ENCODE peak calls at places on chromosomes 11 and 22, in four cellular contexts. X, S, J and I are unnamed samples.

GRCh38 chr11:16097543-16097942 is 258.8 kb downstream of the SOX6 start:
- DNase-seq in X (no peak), S (no peak), J (peak), I (no peak)

GRCh38 chr11:134858783-134859480 is 446.9 kb upstream of the B3GAT1 start:
- DNase-seq in X (no peak), S (no peak), J (no peak), I (peak)

GRCh38 chr11:2122907-2123627 is 16.1 kb downstream of the IGF2 start:
- DNase-seq in X (no peak), S (no peak), J (no peak), I (no peak)

GRCh38 chr11:94588366-94588952 is 21.3 kb downstream of the PIWIL4 start:
- DNase-seq in X (no peak), S (no peak), J (no peak), I (no peak)

GRCh38 chr22:27474711-27475547 is 326.6 kb downstream of the MN1 start:
- DNase-seq in X (no peak), S (no peak), J (peak), I (peak)

GRCh38 chr11:6607190-6607635 is 3.6 kb downstream of the ILK start:
- DNase-seq in X (no peak), S (no peak), J (no peak), I (no peak)

GRCh38 chr11:67269401-67270255 is 3.4 kb downstream of the GRK2 start:
- DNase-seq in X (no peak), S (no peak), J (no peak), I (no peak)

GRCh38 chr11:109374441-109374840 is 47.5 kb upstream of the C11orf87 start:
- DNase-seq in X (no peak), S (no peak), J (no peak), I (no peak)

GRCh38 chr22:26708256-26709009 is 51.0 kb downstream of the MIAT start:
- DNase-seq in X (no peak), S (no peak), J (no peak), I (no peak)

GRCh38 chr11:34192481-34193401 is 87.3 kb downstream of the NAT10 start:
- DNase-seq in X (no peak), S (no peak), J (peak), I (no peak)

GRCh38 chr11:130599073-130599654 is 150.7 kb downstream of the ADAMTS15 start:
- DNase-seq in X (peak), S (no peak), J (no peak), I (peak)

GRCh38 chr22:37994982-37995381 is 10.6 kb upstream of the SOX10 start:
- DNase-seq in X (no peak), S (no peak), J (no peak), I (no peak)

GRCh38 chr11:12900496-12900895 is 108.6 kb upstream of the RASSF10 start:
- DNase-seq in X (peak), S (no peak), J (no peak), I (no peak)

GRCh38 chr11:35786918-35787557 is 124.5 kb downstream of the TRIM44 start:
- DNase-seq in X (peak), S (no peak), J (no peak), I (peak)

GRCh38 chr11:287821-288327 is 1.1 kb upstream of the PGGHG start:
- DNase-seq in X (no peak), S (peak), J (no peak), I (no peak)

GRCh38 chr11:106178361-106178760 is 100.9 kb downstream of the AASDHPPT start:
- DNase-seq in X (no peak), S (no peak), J (no peak), I (no peak)

GRCh38 chr11:7630002-7630401 is 43.3 kb downstream of the CYB5R2 start:
- DNase-seq in X (no peak), S (no peak), J (no peak), I (no peak)

GRCh38 chr11:70247710-70248072 is 22.8 kb upstream of the PPFIA1 start:
- DNase-seq in X (no peak), S (no peak), J (no peak), I (no peak)

GRCh38 chr11:106012744-106013143 is 9.3 kb downstream of the MSANTD4 start:
- DNase-seq in X (no peak), S (no peak), J (no peak), I (no peak)

GRCh38 chr22:35380013-35380412 is 883 bp upstream of the HMOX1 start:
- DNase-seq in X (no peak), S (no peak), J (no peak), I (no peak)

GRCh38 chr11:129939510-129939909 is 44.1 kb upstream of the NFRKB start:
- DNase-seq in X (no peak), S (no peak), J (no peak), I (no peak)

GRCh38 chr11:22690891-22691290 is 24.5 kb downstream of the GAS2 start:
- DNase-seq in X (no peak), S (no peak), J (no peak), I (no peak)

GRCh38 chr11:34480339-34480738 is 33.3 kb downstream of the ELF5 start:
- DNase-seq in X (no peak), S (no peak), J (peak), I (peak)

GRCh38 chr11:102989379-102990047 is 34.0 kb upstream of the MMP13 start:
- DNase-seq in X (no peak), S (no peak), J (no peak), I (no peak)

GRCh38 chr22:38273135-38273761 is 438 bp upstream of the TMEM184B start:
- DNase-seq in X (no peak), S (no peak), J (no peak), I (no peak)

GRCh38 chr11:113991718-113992458 is 17.0 kb downstream of the HTR3A start:
- DNase-seq in X (peak), S (no peak), J (no peak), I (no peak)

GRCh38 chr11:128764617-128765095 is 70.8 kb downstream of the FLI1 start:
- DNase-seq in X (no peak), S (no peak), J (peak), I (no peak)

GRCh38 chr22:30803679-30804078 is 109.0 kb downstream of the OSBP2 start:
- DNase-seq in X (no peak), S (no peak), J (no peak), I (no peak)

GRCh38 chr22:42519544-42520237 is at the start of gene RRP7A:
- DNase-seq in X (peak), S (peak), J (peak), I (peak)

GRCh38 chr22:33401291-33401690 is 343.1 kb upstream of the SYN3 start:
- DNase-seq in X (no peak), S (no peak), J (no peak), I (no peak)

GRCh38 chr11:9092846-9093778 is 1.7 kb upstream of the SCUBE2 start:
- DNase-seq in X (no peak), S (no peak), J (peak), I (no peak)

GRCh38 chr11:86942212-86942611 is 13.0 kb downstream of the FZD4 start:
- DNase-seq in X (no peak), S (no peak), J (no peak), I (no peak)

GRCh38 chr11:134223066-134223465 is 701 bp downstream of the NCAPD3 start:
- DNase-seq in X (no peak), S (no peak), J (no peak), I (no peak)

GRCh38 chr11:69298778-69299461 is 5.0 kb downstream of the MYEOV start:
- DNase-seq in X (no peak), S (no peak), J (no peak), I (no peak)

DNA sequence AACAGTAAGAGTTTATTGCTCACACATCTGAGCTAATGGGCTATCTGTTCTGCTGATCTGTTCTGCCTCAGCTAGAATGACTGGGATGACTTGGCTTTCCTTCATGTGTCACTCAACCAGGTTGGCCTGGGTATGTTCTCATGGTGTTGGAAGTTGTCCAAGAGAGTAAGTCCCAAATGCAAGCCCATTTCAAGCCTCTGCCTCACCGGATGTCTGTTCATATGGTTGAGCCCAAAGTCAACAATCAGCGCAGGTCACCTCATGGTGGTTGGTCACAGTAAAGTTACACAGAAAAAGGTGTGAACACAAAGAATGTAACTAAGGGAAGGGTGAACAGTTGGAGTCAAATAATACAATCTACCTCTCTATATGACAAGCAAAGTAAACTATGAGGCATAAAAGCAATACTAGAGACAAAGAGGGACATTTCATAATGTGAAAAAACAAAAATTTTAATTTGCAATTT is 1.9 kb downstream of the GDPD4 start:
- DNase-seq in X (no peak), S (no peak), J (no peak), I (no peak)
- H3K27ac ChIP-seq in X (no peak), S (no peak), J (no peak), I (no peak)

GRCh38 chr11:88341852-88342251 is 4.3 kb upstream of the CTSC start:
- DNase-seq in X (no peak), S (no peak), J (no peak), I (peak)
- TF ChIP-seq CTCF in X (no peak), S (no peak), J (no peak), I (peak)

GRCh38 chr11:118643142-118643994 is 36.0 kb downstream of the PHLDB1 start:
- DNase-seq in X (no peak), S (no peak), J (no peak), I (no peak)

GRCh38 chr11:118639899-118640298 is 32.5 kb downstream of the PHLDB1 start:
- DNase-seq in X (no peak), S (no peak), J (no peak), I (no peak)

GRCh38 chr11:118641463-118642019 is 34.1 kb downstream of the PHLDB1 start:
- DNase-seq in X (no peak), S (no peak), J (peak), I (no peak)

GRCh38 chr11:118638726-118639125 is 31.3 kb downstream of the PHLDB1 start:
- DNase-seq in X (no peak), S (no peak), J (no peak), I (no peak)

DNA sequence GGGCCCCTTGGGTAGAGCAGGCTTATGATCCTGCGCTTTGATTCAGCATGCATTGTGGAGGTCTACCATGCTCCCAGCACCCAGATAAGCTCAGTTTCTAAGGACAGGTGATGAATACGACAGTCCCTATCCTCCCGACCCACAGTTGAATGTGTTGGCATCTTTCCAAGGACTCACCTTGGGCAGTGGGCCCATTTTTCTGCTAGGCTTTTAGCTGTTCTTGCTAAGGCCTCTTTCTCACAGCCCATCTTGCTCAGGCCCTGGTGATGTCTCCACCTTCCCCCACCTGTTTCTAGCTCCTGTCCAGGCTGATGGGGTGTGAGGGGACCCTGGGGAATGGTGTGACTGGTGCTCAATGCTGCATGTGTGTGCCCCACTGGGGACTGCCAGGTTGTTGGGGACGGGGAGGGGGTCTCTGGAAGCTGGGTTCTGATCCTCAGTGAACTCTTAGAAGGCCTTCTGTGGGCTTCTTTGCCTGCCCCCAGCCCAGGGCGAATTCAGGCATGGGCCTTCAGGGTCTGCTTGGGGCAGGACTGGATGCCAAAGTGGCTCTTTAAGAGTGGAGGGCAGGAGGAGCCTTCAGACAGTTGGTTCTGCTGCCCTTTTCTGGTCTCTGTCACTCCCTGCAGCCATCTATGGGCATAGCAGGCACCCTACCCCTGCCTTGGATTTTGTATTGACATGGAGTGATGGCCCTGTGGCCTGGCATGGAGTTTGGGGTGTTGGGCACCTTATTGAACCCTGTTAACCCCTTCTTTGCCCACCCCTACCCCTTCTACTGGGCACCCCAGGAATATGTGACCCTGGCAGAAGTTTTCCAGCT is 33.1 kb downstream of the PHLDB1 start:
- DNase-seq in X (no peak), S (no peak), J (no peak), I (no peak)
- H3K4me3 ChIP-seq in X (no peak), S (no peak), J (no peak), I (no peak)

DNA sequence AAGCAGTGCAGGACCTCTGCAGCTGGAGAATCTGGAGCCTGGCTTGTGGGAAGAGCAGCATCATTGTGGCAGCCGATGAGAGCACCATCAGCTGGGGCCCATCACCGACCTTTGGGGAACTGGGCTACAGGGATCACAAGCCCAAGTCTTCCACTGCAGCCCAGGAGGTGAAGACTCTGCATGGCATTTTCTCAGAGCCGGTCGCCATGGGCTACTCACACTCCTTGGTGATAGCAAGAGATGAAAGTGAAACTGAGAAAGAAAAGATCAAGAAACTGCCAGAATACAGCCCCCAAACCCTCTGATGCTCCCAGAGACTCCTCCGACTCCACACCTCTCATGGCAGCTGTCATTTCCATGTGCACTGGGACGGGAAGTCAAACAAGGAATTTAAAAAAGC is 35.6 kb downstream of the ASRGL1 start:
- DNase-seq in X (no peak), S (no peak), J (no peak), I (no peak)
- H3K27ac ChIP-seq in X (no peak), S (no peak), J (no peak), I (no peak)

GRCh38 chr11:63670738-63671321 is 346 bp downstream of the ATL3 start:
- DNase-seq in X (peak), S (peak), J (peak), I (peak)

GRCh38 chr11:63672934-63673539 is 1.9 kb upstream of the ATL3 start:
- DNase-seq in X (no peak), S (no peak), J (no peak), I (no peak)

GRCh38 chr11:63670077-63670737 is 969 bp downstream of the ATL3 start:
- DNase-seq in X (no peak), S (no peak), J (no peak), I (no peak)

GRCh38 chr11:63672156-63672463 is 934 bp upstream of the ATL3 start:
- DNase-seq in X (no peak), S (no peak), J (no peak), I (no peak)

GRCh38 chr11:63671322-63672155 is at the start of gene ATL3:
- DNase-seq in X (peak), S (peak), J (peak), I (peak)
- TF ChIP-seq CTCF in X (peak), S (no peak), J (peak), I (no peak)

GRCh38 chr11:124717421-124717785 is 22.3 kb upstream of the NRGN start:
- DNase-seq in X (no peak), S (no peak), J (no peak), I (no peak)
- H3K4me3 ChIP-seq in X (no peak), S (peak), J (no peak), I (peak)